ENCODE peak calls at places on chromosomes 3 and 15, in nine cellular contexts. P is CD8-positive, alpha-beta T cell; S is skeletal muscle cell; N is H1; Q is cardiac muscle cell; V is LNCaP clone FGC; D is ovary; L is dorsolateral prefrontal cortex; E is neural progenitor cell. R is an unnamed sample.

GRCh38 chr3:138945646-138946553 is 1.0 kb downstream of the FOXL2 start:
- DNase-seq in P (no peak), S (no peak), N (no peak), Q (no peak), V (no peak), D (peak), L (no peak), E (peak), R (no peak)

GRCh38 chr15:42059661-42060476 is 34.5 kb downstream of the PLA2G4D start:
- DNase-seq in P (peak), S (no peak), N (no peak), Q (peak), V (no peak), D (peak), L (no peak), E (peak), R (peak)

GRCh38 chr3:82815417-82816058 is 1054.1 kb upstream of the GBE1 start:
- DNase-seq in P (no peak), S (no peak), N (no peak), Q (no peak), V (no peak), D (no peak), L (no peak), E (no peak), R (no peak)

GRCh38 chr15:33807665-33808064 is 160.6 kb upstream of the CHRM5 start:
- DNase-seq in P (no peak), S (no peak), N (no peak), Q (no peak), V (no peak), D (no peak), L (no peak), E (no peak), R (no peak)

GRCh38 chr3:172918165-172918564 is 167.6 kb downstream of the ECT2 start:
- DNase-seq in P (no peak), S (no peak), N (no peak), Q (peak), V (no peak), D (no peak), L (no peak), E (no peak), R (peak)

GRCh38 chr3:15934389-15935195 is 136.8 kb upstream of the ANKRD28 start:
- DNase-seq in P (no peak), S (no peak), N (no peak), Q (no peak), V (no peak), D (no peak), L (no peak), E (no peak), R (no peak)

GRCh38 chr3:159840900-159841299 is 147.7 kb upstream of the IL12A start:
- DNase-seq in P (no peak), S (peak), N (no peak), Q (peak), V (no peak), D (no peak), L (no peak), E (no peak), R (no peak)

GRCh38 chr3:79886204-79886603 is 118.4 kb upstream of the ROBO1 start:
- DNase-seq in P (no peak), S (no peak), N (no peak), Q (no peak), V (no peak), D (peak), L (no peak), E (peak), R (no peak)

GRCh38 chr15:62512906-62513305 is 347.8 kb upstream of the C2CD4B start:
- DNase-seq in P (no peak), S (no peak), N (no peak), Q (no peak), V (no peak), D (no peak), L (no peak), E (no peak), R (no peak)

GRCh38 chr3:127473244-127474024 is 117.1 kb downstream of the TPRA1 start:
- DNase-seq in P (no peak), S (no peak), N (peak), Q (no peak), V (no peak), D (no peak), L (no peak), E (peak), R (no peak)

GRCh38 chr3:15014606-15015328 is 50.3 kb downstream of the MRPS25 start:
- DNase-seq in P (no peak), S (peak), N (no peak), Q (peak), V (no peak), D (no peak), L (no peak), E (no peak), R (no peak)

GRCh38 chr3:31391150-31391549 is 141.6 kb upstream of the STT3B start:
- DNase-seq in P (no peak), S (no peak), N (no peak), Q (no peak), V (no peak), D (no peak), L (no peak), E (peak), R (no peak)

GRCh38 chr15:69303337-69304175 is 4.8 kb downstream of the PAQR5 start:
- DNase-seq in P (no peak), S (no peak), N (no peak), Q (peak), V (no peak), D (no peak), L (no peak), E (peak), R (peak)

GRCh38 chr15:89845305-89845893 is 30.7 kb upstream of the ANPEP start:
- DNase-seq in P (no peak), S (peak), N (no peak), Q (peak), V (no peak), D (no peak), L (no peak), E (no peak), R (peak)

GRCh38 chr15:82530606-82531379 is 9.5 kb downstream of the RPS17 start:
- DNase-seq in P (peak), S (no peak), N (no peak), Q (peak), V (peak), D (peak), L (peak), E (peak), R (peak)

GRCh38 chr15:37791693-37792092 is 142.7 kb upstream of the TMCO5A start:
- DNase-seq in P (no peak), S (no peak), N (no peak), Q (no peak), V (no peak), D (no peak), L (no peak), E (no peak), R (no peak)

GRCh38 chr3:187737401-187738088 is 7.7 kb downstream of the BCL6 start:
- DNase-seq in P (no peak), S (no peak), N (no peak), Q (peak), V (no peak), D (peak), L (peak), E (peak), R (peak)

GRCh38 chr15:71080705-71081104 is 34.6 kb upstream of the THSD4 start:
- DNase-seq in P (no peak), S (peak), N (no peak), Q (peak), V (no peak), D (no peak), L (no peak), E (no peak), R (no peak)

GRCh38 chr3:10248984-10249748 is 907 bp downstream of the TATDN2 start:
- DNase-seq in P (no peak), S (no peak), N (no peak), Q (no peak), V (no peak), D (peak), L (no peak), E (peak), R (peak)

GRCh38 chr3:13420051-13420816 is at the start of gene NUP210:
- DNase-seq in P (no peak), S (no peak), N (no peak), Q (no peak), V (no peak), D (no peak), L (no peak), E (peak), R (no peak)

GRCh38 chr15:58538225-58538731 is 106.5 kb downstream of the LIPC start:
- DNase-seq in P (no peak), S (no peak), N (no peak), Q (no peak), V (no peak), D (no peak), L (no peak), E (no peak), R (no peak)

GRCh38 chr15:51260262-51260661 is 78.1 kb downstream of the CYP19A1 start:
- DNase-seq in P (no peak), S (peak), N (no peak), Q (peak), V (no peak), D (no peak), L (no peak), E (no peak), R (no peak)

GRCh38 chr15:64334530-64334929 is 21.4 kb downstream of the CSNK1G1 start:
- DNase-seq in P (no peak), S (no peak), N (peak), Q (no peak), V (no peak), D (no peak), L (no peak), E (no peak), R (no peak)

GRCh38 chr3:38992117-38992779 is 59.5 kb downstream of the SCN11A start:
- DNase-seq in P (no peak), S (peak), N (no peak), Q (peak), V (no peak), D (no peak), L (no peak), E (no peak), R (peak)

GRCh38 chr3:124429129-124429815 is 301.0 kb upstream of the UMPS start:
- DNase-seq in P (no peak), S (no peak), N (no peak), Q (peak), V (peak), D (no peak), L (no peak), E (no peak), R (peak)

GRCh38 chr3:33796137-33796536 is 2.3 kb upstream of the PDCD6IP start:
- DNase-seq in P (no peak), S (no peak), N (no peak), Q (no peak), V (no peak), D (no peak), L (no peak), E (no peak), R (no peak)

GRCh38 chr3:196412704-196413103 is 19.5 kb downstream of the UBXN7 start:
- DNase-seq in P (no peak), S (no peak), N (no peak), Q (no peak), V (no peak), D (no peak), L (no peak), E (no peak), R (no peak)

GRCh38 chr15:61049934-61050333 is 179.2 kb downstream of the RORA start:
- DNase-seq in P (no peak), S (no peak), N (no peak), Q (peak), V (no peak), D (peak), L (no peak), E (no peak), R (no peak)

GRCh38 chr3:116037954-116038911 is 407.1 kb downstream of the LSAMP start:
- DNase-seq in P (no peak), S (no peak), N (no peak), Q (peak), V (no peak), D (no peak), L (no peak), E (no peak), R (no peak)

GRCh38 chr15:81155375-81156218 is 21.5 kb downstream of the CFAP161 start:
- DNase-seq in P (no peak), S (peak), N (no peak), Q (peak), V (peak), D (peak), L (no peak), E (peak), R (peak)

GRCh38 chr15:74642328-74642723 is 26.7 kb downstream of the CLK3 start:
- DNase-seq in P (no peak), S (no peak), N (no peak), Q (no peak), V (peak), D (no peak), L (no peak), E (no peak), R (no peak)

GRCh38 chr15:48315041-48315440 is 16.2 kb upstream of the DUT start:
- DNase-seq in P (no peak), S (no peak), N (no peak), Q (no peak), V (no peak), D (no peak), L (no peak), E (no peak), R (no peak)

GRCh38 chr15:64017082-64017588 is 29.1 kb downstream of the DAPK2 start:
- DNase-seq in P (no peak), S (no peak), N (no peak), Q (no peak), V (no peak), D (no peak), L (no peak), E (no peak), R (no peak)

GRCh38 chr15:47184003-47184404 is 533.3 kb upstream of the SEMA6D start:
- DNase-seq in P (no peak), S (no peak), N (no peak), Q (no peak), V (no peak), D (no peak), L (peak), E (peak), R (peak)
- H3K4me3 ChIP-seq in P (no peak), S (peak), N (peak), Q (peak), V (no peak), D (peak), L (peak), E (peak), R (peak)

GRCh38 chr3:24573576-24573975 is 78.9 kb upstream of the THRB start:
- DNase-seq in P (no peak), S (no peak), N (no peak), Q (no peak), V (no peak), D (no peak), L (no peak), E (no peak), R (no peak)
- H3K4me3 ChIP-seq in P (no peak), S (no peak), N (no peak), Q (no peak), V (no peak), D (no peak), L (no peak), E (no peak), R (no peak)

DNA sequence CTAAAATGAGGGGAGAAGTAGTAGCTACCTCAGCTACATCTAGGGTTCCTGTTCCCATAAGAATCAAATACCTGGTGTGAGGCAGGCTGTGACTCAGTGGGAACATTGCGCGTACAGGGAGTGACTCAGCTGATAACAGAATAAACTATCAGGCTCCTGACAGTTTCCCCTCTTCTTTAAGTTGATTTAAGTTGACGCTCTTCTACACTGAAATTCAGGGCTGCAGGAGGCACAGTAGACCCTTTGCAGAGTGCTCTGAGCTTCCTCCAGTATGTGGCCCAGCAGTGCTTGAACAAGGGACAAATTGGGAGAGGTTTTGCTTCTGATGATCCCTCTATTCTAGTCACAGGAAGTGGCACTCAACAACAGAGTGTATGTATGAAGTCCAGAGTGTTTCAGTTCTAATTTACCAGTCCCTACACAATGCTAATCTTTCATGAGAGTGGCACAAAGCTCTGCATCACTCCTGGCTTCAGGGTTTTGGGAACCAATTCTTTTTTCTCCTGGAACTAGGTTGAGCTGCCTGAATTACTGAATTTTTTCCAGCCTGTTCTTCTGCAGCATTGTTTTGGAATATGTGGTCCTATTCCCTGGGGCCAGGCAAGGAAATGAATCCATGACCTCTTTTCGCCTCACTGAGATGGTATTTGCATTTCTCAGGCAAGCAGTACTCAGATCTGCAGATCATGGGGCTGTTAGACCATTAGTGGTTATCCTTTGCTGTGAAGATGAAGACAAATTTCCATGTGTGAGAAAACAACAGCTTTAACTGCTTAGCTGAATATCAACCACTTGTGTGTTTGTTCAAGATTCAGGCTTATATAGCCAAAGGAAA is 25.5 kb upstream of the GPR171 start:
- DNase-seq in P (no peak), S (peak), N (no peak), Q (peak), V (no peak), D (no peak), L (no peak), E (no peak), R (no peak)
- H3K4me3 ChIP-seq in P (no peak), S (no peak), N (no peak), Q (no peak), V (no peak), D (no peak), L (no peak), E (no peak), R (no peak)

GRCh38 chr3:45806072-45806471 is 9.7 kb upstream of the SLC6A20 start:
- DNase-seq in P (no peak), S (no peak), N (no peak), Q (no peak), V (no peak), D (no peak), L (no peak), E (no peak), R (no peak)
- H3K4me3 ChIP-seq in P (no peak), S (no peak), N (no peak), Q (no peak), V (no peak), D (no peak), L (no peak), E (no peak), R (no peak)

GRCh38 chr3:42177068-42177800 is 86.1 kb downstream of the TRAK1 start:
- DNase-seq in P (no peak), S (no peak), N (no peak), Q (no peak), V (no peak), D (no peak), L (no peak), E (no peak), R (no peak)
- H3K4me3 ChIP-seq in P (no peak), S (no peak), N (no peak), Q (no peak), V (no peak), D (no peak), L (no peak), E (no peak), R (no peak)

DNA sequence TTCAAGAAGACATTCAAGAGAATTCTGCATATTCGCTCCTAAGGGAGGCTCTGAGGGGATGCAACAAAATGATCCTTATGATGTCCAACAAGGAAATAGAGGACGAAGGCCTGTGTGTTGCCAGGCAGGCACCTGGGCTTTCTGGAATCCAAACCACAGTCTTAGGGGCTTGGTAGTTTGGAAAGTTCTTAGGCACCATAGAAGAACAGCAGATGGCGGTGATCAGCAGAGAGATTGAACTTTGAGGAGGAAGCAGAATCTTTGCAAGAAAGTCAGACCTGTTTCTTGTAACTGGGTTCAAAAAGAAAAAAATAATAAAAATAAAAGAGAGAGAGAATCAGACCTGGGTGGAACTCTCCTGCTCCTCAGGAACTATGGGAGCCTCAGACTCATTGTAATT is 11.7 kb upstream of the ATG7 start:
- DNase-seq in P (no peak), S (no peak), N (no peak), Q (no peak), V (no peak), D (no peak), L (no peak), E (no peak), R (no peak)
- H3K4me3 ChIP-seq in P (no peak), S (no peak), N (no peak), Q (no peak), V (no peak), D (no peak), L (no peak), E (no peak), R (no peak)